ENCODE peak calls at places on chromosome 11, in five cellular contexts. One of them, this sample, is unnamed.

GRCh38 chr11:22807855-22808558 is 21.6 kb downstream of the SVIP start:
- DNase-seq in OCI-LY7: peak
- DNase-seq in colonic mucosa: no peak
- DNase-seq in sigmoid colon: no peak
- DNase-seq in heart right ventricle: no peak
- DNase-seq in this sample: peak

GRCh38 chr11:69411257-69411924 is 70.1 kb upstream of the LINC01488 start:
- DNase-seq in OCI-LY7: no peak
- DNase-seq in colonic mucosa: no peak
- DNase-seq in sigmoid colon: no peak
- DNase-seq in heart right ventricle: no peak
- DNase-seq in this sample: no peak

GRCh38 chr11:83152245-83152644 is 4.7 kb upstream of the PCF11 start:
- DNase-seq in OCI-LY7: no peak
- DNase-seq in colonic mucosa: no peak
- DNase-seq in sigmoid colon: no peak
- DNase-seq in heart right ventricle: no peak
- DNase-seq in this sample: no peak

GRCh38 chr11:129819237-129819636 is 3.6 kb downstream of the TMEM45B start:
- DNase-seq in OCI-LY7: no peak
- DNase-seq in colonic mucosa: no peak
- DNase-seq in sigmoid colon: no peak
- DNase-seq in heart right ventricle: no peak
- DNase-seq in this sample: no peak

GRCh38 chr11:72838691-72839305 is 24.6 kb downstream of the ATG16L2 start:
- DNase-seq in OCI-LY7: no peak
- DNase-seq in colonic mucosa: no peak
- DNase-seq in sigmoid colon: no peak
- DNase-seq in heart right ventricle: no peak
- DNase-seq in this sample: no peak

GRCh38 chr11:130979386-130979972 is 63.2 kb upstream of the SNX19 start:
- DNase-seq in OCI-LY7: peak
- DNase-seq in colonic mucosa: no peak
- DNase-seq in sigmoid colon: no peak
- DNase-seq in heart right ventricle: no peak
- DNase-seq in this sample: no peak

GRCh38 chr11:117691206-117691490 is 105.9 kb downstream of the DSCAML1 start:
- DNase-seq in OCI-LY7: no peak
- DNase-seq in colonic mucosa: no peak
- DNase-seq in sigmoid colon: no peak
- DNase-seq in heart right ventricle: no peak
- DNase-seq in this sample: no peak

GRCh38 chr11:45208135-45208534 is 61.7 kb downstream of the PRDM11 start:
- DNase-seq in OCI-LY7: no peak
- DNase-seq in colonic mucosa: no peak
- DNase-seq in sigmoid colon: no peak
- DNase-seq in heart right ventricle: no peak
- DNase-seq in this sample: no peak

GRCh38 chr11:101955278-101955677 is 39.0 kb upstream of the ANGPTL5 start:
- DNase-seq in OCI-LY7: no peak
- DNase-seq in colonic mucosa: no peak
- DNase-seq in sigmoid colon: no peak
- DNase-seq in heart right ventricle: no peak
- DNase-seq in this sample: no peak

GRCh38 chr11:58392741-58393140 is 13.9 kb downstream of the OR5B3 start:
- DNase-seq in OCI-LY7: no peak
- DNase-seq in colonic mucosa: no peak
- DNase-seq in sigmoid colon: no peak
- DNase-seq in heart right ventricle: no peak
- DNase-seq in this sample: no peak

GRCh38 chr11:58576792-58577440 is 1.3 kb upstream of the LPXN start:
- DNase-seq in OCI-LY7: peak
- DNase-seq in colonic mucosa: no peak
- DNase-seq in sigmoid colon: peak
- DNase-seq in heart right ventricle: no peak
- DNase-seq in this sample: peak

GRCh38 chr11:59776210-59777066 is 21.3 kb downstream of the STX3 start:
- DNase-seq in OCI-LY7: no peak
- DNase-seq in colonic mucosa: peak
- DNase-seq in sigmoid colon: no peak
- DNase-seq in heart right ventricle: no peak
- DNase-seq in this sample: no peak

GRCh38 chr11:30917859-30918478 is 331.8 kb upstream of the MPPED2 start:
- DNase-seq in OCI-LY7: peak
- DNase-seq in colonic mucosa: no peak
- DNase-seq in sigmoid colon: no peak
- DNase-seq in heart right ventricle: no peak
- DNase-seq in this sample: no peak

GRCh38 chr11:91926967-91927366 is 297.7 kb upstream of the FAT3 start:
- DNase-seq in OCI-LY7: no peak
- DNase-seq in colonic mucosa: no peak
- DNase-seq in sigmoid colon: peak
- DNase-seq in heart right ventricle: peak
- DNase-seq in this sample: no peak

GRCh38 chr11:67213251-67213650 is 53.0 kb upstream of the GRK2 start:
- DNase-seq in OCI-LY7: peak
- DNase-seq in colonic mucosa: no peak
- DNase-seq in sigmoid colon: no peak
- DNase-seq in heart right ventricle: no peak
- DNase-seq in this sample: peak

GRCh38 chr11:34174411-34175041 is 69.1 kb downstream of the NAT10 start:
- DNase-seq in OCI-LY7: peak
- DNase-seq in colonic mucosa: peak
- DNase-seq in sigmoid colon: peak
- DNase-seq in heart right ventricle: peak
- DNase-seq in this sample: peak

GRCh38 chr11:43504316-43504950 is 145.7 kb downstream of the TTC17 start:
- DNase-seq in OCI-LY7: peak
- DNase-seq in colonic mucosa: no peak
- DNase-seq in sigmoid colon: no peak
- DNase-seq in heart right ventricle: no peak
- DNase-seq in this sample: no peak

GRCh38 chr11:134528453-134528852 is 116.4 kb upstream of the B3GAT1 start:
- DNase-seq in OCI-LY7: no peak
- DNase-seq in colonic mucosa: peak
- DNase-seq in sigmoid colon: peak
- DNase-seq in heart right ventricle: no peak
- DNase-seq in this sample: no peak

GRCh38 chr11:19805346-19805745 is 92.7 kb downstream of the NAV2 start:
- DNase-seq in OCI-LY7: no peak
- DNase-seq in colonic mucosa: no peak
- DNase-seq in sigmoid colon: no peak
- DNase-seq in heart right ventricle: no peak
- DNase-seq in this sample: no peak

GRCh38 chr11:69207165-69207889 is 51.6 kb downstream of the SMIM38 start:
- DNase-seq in OCI-LY7: no peak
- DNase-seq in colonic mucosa: no peak
- DNase-seq in sigmoid colon: no peak
- DNase-seq in heart right ventricle: no peak
- DNase-seq in this sample: no peak

GRCh38 chr11:80327971-80328614 is 887.3 kb upstream of the TENM4 start:
- DNase-seq in OCI-LY7: no peak
- DNase-seq in colonic mucosa: no peak
- DNase-seq in sigmoid colon: no peak
- DNase-seq in heart right ventricle: no peak
- DNase-seq in this sample: no peak

GRCh38 chr11:4095509-4096230 is 1.1 kb downstream of the RRM1 start:
- DNase-seq in OCI-LY7: peak
- DNase-seq in colonic mucosa: no peak
- DNase-seq in sigmoid colon: no peak
- DNase-seq in heart right ventricle: no peak
- DNase-seq in this sample: no peak

GRCh38 chr11:123304828-123305530 is 109.9 kb upstream of the CLMP start:
- DNase-seq in OCI-LY7: peak
- DNase-seq in colonic mucosa: no peak
- DNase-seq in sigmoid colon: no peak
- DNase-seq in heart right ventricle: peak
- DNase-seq in this sample: no peak

GRCh38 chr11:123301696-123302400 is 106.8 kb upstream of the CLMP start:
- DNase-seq in OCI-LY7: no peak
- DNase-seq in colonic mucosa: peak
- DNase-seq in sigmoid colon: peak
- DNase-seq in heart right ventricle: peak
- DNase-seq in this sample: peak

GRCh38 chr11:123302751-123303195 is 107.7 kb upstream of the CLMP start:
- DNase-seq in OCI-LY7: peak
- DNase-seq in colonic mucosa: no peak
- DNase-seq in sigmoid colon: no peak
- DNase-seq in heart right ventricle: no peak
- DNase-seq in this sample: peak

GRCh38 chr11:123305601-123306000 is 110.6 kb upstream of the CLMP start:
- DNase-seq in OCI-LY7: no peak
- DNase-seq in colonic mucosa: no peak
- DNase-seq in sigmoid colon: no peak
- DNase-seq in heart right ventricle: no peak
- DNase-seq in this sample: no peak

DNA sequence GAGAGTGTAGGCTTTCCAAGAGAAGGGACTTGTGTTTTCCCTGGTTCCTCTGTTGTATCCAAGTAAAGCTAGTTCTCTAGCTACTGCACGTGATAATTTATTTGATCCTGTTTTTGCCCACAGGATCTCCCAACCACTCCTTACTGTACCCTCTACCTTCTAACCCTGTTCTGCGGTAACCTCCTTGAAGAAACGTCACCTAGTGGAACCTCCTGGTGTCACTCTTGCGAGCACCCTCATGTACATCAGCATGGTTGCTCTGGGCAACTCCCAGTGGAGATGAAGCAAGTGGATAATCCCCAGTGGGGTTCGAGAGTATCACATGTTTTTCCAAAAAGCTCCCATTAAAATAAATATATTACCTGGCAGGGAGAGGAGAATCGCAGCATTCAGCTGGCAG is 108.9 kb upstream of the CLMP start:
- DNase-seq in OCI-LY7: peak
- DNase-seq in colonic mucosa: no peak
- DNase-seq in sigmoid colon: no peak
- DNase-seq in heart right ventricle: no peak
- DNase-seq in this sample: no peak
- TF ChIP-seq CTCF in OCI-LY7: peak
- TF ChIP-seq CTCF in colonic mucosa: no peak
- TF ChIP-seq CTCF in sigmoid colon: no peak
- TF ChIP-seq CTCF in heart right ventricle: no peak
- TF ChIP-seq CTCF in this sample: peak

DNA sequence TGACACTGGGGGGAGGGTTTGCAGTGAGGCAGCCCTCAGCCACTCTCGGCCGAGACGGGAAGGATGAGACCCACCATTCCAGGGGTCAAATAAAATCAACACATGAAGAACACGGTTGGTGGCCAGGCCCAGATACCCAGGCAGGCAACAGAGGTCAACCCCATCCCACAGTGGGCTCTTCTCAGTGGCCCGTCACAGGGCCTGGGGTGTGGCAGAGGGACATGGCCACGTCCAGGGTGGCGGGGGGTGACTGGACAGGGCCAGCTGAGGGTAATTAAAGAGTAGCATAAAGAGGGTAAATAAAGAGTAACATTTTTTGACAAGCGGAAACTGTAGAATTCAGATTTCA is 188.4 kb downstream of the ARHGAP42 start:
- DNase-seq in OCI-LY7: no peak
- DNase-seq in colonic mucosa: no peak
- DNase-seq in sigmoid colon: no peak
- DNase-seq in heart right ventricle: no peak
- DNase-seq in this sample: no peak
- H3K4me3 ChIP-seq in OCI-LY7: no peak
- H3K4me3 ChIP-seq in colonic mucosa: no peak
- H3K4me3 ChIP-seq in sigmoid colon: no peak
- H3K4me3 ChIP-seq in heart right ventricle: no peak
- H3K4me3 ChIP-seq in this sample: no peak

GRCh38 chr11:112797653-112798293 is 163.4 kb upstream of the NCAM1 start:
- DNase-seq in OCI-LY7: no peak
- DNase-seq in colonic mucosa: no peak
- DNase-seq in sigmoid colon: no peak
- DNase-seq in heart right ventricle: no peak
- DNase-seq in this sample: peak
- TF ChIP-seq CTCF in OCI-LY7: peak
- TF ChIP-seq CTCF in colonic mucosa: no peak
- TF ChIP-seq CTCF in sigmoid colon: no peak
- TF ChIP-seq CTCF in heart right ventricle: no peak
- TF ChIP-seq CTCF in this sample: peak

DNA sequence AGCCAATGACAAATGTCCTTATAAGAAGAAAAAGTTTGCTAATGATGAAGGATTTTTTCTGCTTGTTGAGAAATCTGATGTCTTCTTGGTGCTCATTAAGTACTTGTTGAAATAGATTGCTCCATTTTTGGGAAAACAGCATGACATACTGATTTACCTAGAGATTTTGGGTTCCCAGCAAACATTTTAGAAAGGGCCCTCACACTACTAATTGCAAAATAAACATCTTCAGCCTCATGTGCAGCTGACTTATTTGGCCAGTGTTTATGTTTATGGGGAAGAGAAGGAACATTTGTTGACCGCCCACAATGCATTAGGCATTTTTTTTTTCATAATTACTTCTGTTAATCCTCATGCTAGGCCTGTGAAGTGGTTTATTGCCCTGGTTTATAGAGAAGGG is 40.1 kb downstream of the LDLRAD3 start:
- DNase-seq in OCI-LY7: no peak
- DNase-seq in colonic mucosa: no peak
- DNase-seq in sigmoid colon: no peak
- DNase-seq in heart right ventricle: no peak
- DNase-seq in this sample: no peak
- H3K4me3 ChIP-seq in OCI-LY7: no peak
- H3K4me3 ChIP-seq in colonic mucosa: no peak
- H3K4me3 ChIP-seq in sigmoid colon: no peak
- H3K4me3 ChIP-seq in heart right ventricle: no peak
- H3K4me3 ChIP-seq in this sample: no peak

GRCh38 chr11:17475666-17476316 is 854 bp downstream of the ABCC8 start:
- DNase-seq in OCI-LY7: no peak
- DNase-seq in colonic mucosa: no peak
- DNase-seq in sigmoid colon: no peak
- DNase-seq in heart right ventricle: no peak
- DNase-seq in this sample: no peak

GRCh38 chr11:17477084-17477333 is 364 bp upstream of the ABCC8 start:
- DNase-seq in OCI-LY7: no peak
- DNase-seq in colonic mucosa: no peak
- DNase-seq in sigmoid colon: no peak
- DNase-seq in heart right ventricle: no peak
- DNase-seq in this sample: no peak

GRCh38 chr11:17478064-17478463 is 1.4 kb upstream of the ABCC8 start:
- DNase-seq in OCI-LY7: no peak
- DNase-seq in colonic mucosa: no peak
- DNase-seq in sigmoid colon: no peak
- DNase-seq in heart right ventricle: no peak
- DNase-seq in this sample: no peak

GRCh38 chr11:17477361-17477760 is 716 bp upstream of the ABCC8 start:
- DNase-seq in OCI-LY7: no peak
- DNase-seq in colonic mucosa: no peak
- DNase-seq in sigmoid colon: no peak
- DNase-seq in heart right ventricle: no peak
- DNase-seq in this sample: no peak

GRCh38 chr11:17476317-17477083 is at the start of gene ABCC8:
- DNase-seq in OCI-LY7: no peak
- DNase-seq in colonic mucosa: no peak
- DNase-seq in sigmoid colon: no peak
- DNase-seq in heart right ventricle: no peak
- DNase-seq in this sample: no peak
- TF ChIP-seq CTCF in OCI-LY7: no peak
- TF ChIP-seq CTCF in colonic mucosa: no peak
- TF ChIP-seq CTCF in sigmoid colon: no peak
- TF ChIP-seq CTCF in heart right ventricle: no peak
- TF ChIP-seq CTCF in this sample: no peak

GRCh38 chr11:65432133-65432650 is 9.6 kb downstream of the NEAT1 start:
- DNase-seq in OCI-LY7: no peak
- DNase-seq in colonic mucosa: no peak
- DNase-seq in sigmoid colon: no peak
- DNase-seq in heart right ventricle: no peak
- DNase-seq in this sample: no peak
- H3K4me3 ChIP-seq in OCI-LY7: peak
- H3K4me3 ChIP-seq in colonic mucosa: no peak
- H3K4me3 ChIP-seq in sigmoid colon: no peak
- H3K4me3 ChIP-seq in heart right ventricle: peak
- H3K4me3 ChIP-seq in this sample: no peak

This sample was measured in GM06990.